ENCODE peak calls at places on chromosomes 2 and 18, in six cellular contexts. P, M, Z, G, E and F are unnamed samples.

GRCh38 chr18:875912-876311 is 28.8 kb upstream of the ADCYAP1 start:
- DNase-seq in E (no peak), P (no peak), Z (no peak), G (no peak), M (no peak), F (no peak)

GRCh38 chr2:181106229-181106628 is 125.8 kb downstream of the UBE2E3 start:
- DNase-seq in M (no peak), E (no peak), P (peak), Z (peak), G (no peak), F (no peak)

GRCh38 chr2:133092571-133092970 is 422.6 kb upstream of the LYPD1 start:
- DNase-seq in P (no peak), Z (no peak), E (no peak), G (no peak), M (no peak), F (no peak)

GRCh38 chr18:11506871-11507270 is 102.5 kb upstream of the SLC35G4 start:
- DNase-seq in Z (no peak), G (no peak), P (no peak), E (no peak), M (no peak), F (no peak)

GRCh38 chr2:192194065-192194865 is 468 bp downstream of the TMEFF2 start:
- DNase-seq in G (peak), Z (no peak), M (peak), E (no peak), P (peak), F (no peak)

GRCh38 chr18:3500016-3500415 is 50.0 kb downstream of the TGIF1 start:
- DNase-seq in Z (no peak), M (no peak), P (no peak), E (no peak), G (no peak), F (no peak)

GRCh38 chr2:240651185-240651584 is 25.9 kb downstream of the GPR35 start:
- DNase-seq in Z (no peak), M (no peak), E (no peak), P (no peak), G (no peak), F (no peak)

GRCh38 chr2:173664520-173664919 is 300.7 kb downstream of the SP3 start:
- DNase-seq in M (no peak), E (no peak), G (no peak), Z (no peak), P (no peak), F (no peak)

GRCh38 chr18:37561986-37562385 is 3.6 kb downstream of the CELF4 start:
- DNase-seq in Z (no peak), E (no peak), G (no peak), M (no peak), P (no peak), F (no peak)

GRCh38 chr2:121530210-121530562 is 494 bp upstream of the RNU4ATAC start:
- DNase-seq in P (peak), G (peak), E (peak), M (peak), Z (no peak), F (peak)

GRCh38 chr2:147082850-147083522 is 761.8 kb upstream of the ACVR2A start:
- DNase-seq in P (peak), Z (peak), M (peak), E (no peak), G (peak), F (peak)

GRCh38 chr2:211745295-211746097 is 793.1 kb downstream of the ERBB4 start:
- DNase-seq in P (peak), E (no peak), M (peak), Z (peak), G (peak), F (peak)
- TF ChIP-seq CTCF in P (peak), E (no peak), M (peak), Z (peak), G (peak), F (peak)

GRCh38 chr2:232438951-232439757 is 16.8 kb upstream of the ALPI start:
- DNase-seq in P (no peak), E (no peak), M (peak), G (peak), Z (no peak), F (no peak)
- TF ChIP-seq CTCF in P (peak), E (no peak), M (peak), G (peak), Z (peak), F (peak)

DNA sequence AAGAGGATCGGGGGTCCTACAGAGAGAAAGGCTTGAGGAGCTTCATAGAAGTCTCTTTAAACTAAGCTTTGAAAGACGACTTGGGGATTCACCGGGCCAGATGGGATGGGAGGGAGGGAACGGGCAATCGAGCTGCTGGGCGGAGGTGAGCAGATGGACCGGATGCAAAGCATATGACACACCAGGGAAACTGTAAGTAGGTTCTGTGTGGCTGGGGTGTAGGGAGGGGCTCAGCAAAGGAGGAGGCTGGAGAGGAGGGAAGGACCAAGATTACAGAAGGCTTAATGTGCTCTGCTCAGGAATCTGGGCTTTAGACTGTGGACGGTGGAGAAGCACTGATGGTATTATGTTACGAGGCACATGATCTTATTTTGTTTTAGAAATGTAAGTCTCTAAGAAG is 131.5 kb downstream of the MAIP1 start:
- DNase-seq in M (no peak), E (no peak), P (no peak), G (no peak), Z (no peak), F (no peak)
- TF ChIP-seq CTCF in M (no peak), E (no peak), P (no peak), G (no peak), Z (no peak), F (no peak)

DNA sequence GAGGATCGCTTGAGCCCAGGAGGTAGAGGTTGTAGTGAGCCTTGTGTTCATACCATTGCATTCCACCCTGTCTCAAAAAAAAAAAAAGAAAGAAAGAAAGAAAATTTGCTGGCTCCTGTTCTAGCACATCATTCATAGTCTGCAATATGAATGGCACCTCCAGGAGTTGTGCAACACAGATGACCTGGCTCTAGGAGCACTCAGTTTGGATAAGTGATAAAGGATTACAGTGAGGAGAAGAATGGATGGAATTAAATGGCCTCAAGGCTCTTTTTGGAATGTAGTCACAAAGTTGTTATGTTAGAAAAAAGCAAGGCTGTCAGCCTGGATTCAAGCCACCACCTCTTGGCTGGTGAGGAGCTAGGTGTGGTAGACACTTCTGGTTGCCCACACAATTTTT is 21.5 kb upstream of the SPRED2 start:
- DNase-seq in M (no peak), E (no peak), P (no peak), Z (no peak), G (no peak), F (no peak)
- TF ChIP-seq CTCF in M (no peak), E (no peak), P (no peak), Z (no peak), G (no peak), F (no peak)

GRCh38 chr18:48914581-48915251 is 36.0 kb downstream of the SMAD7 start:
- DNase-seq in G (no peak), M (no peak), P (no peak), E (no peak), Z (no peak), F (no peak)

GRCh38 chr18:48910972-48911545 is 39.7 kb downstream of the SMAD7 start:
- DNase-seq in Z (no peak), G (no peak), E (no peak), P (no peak), M (no peak), F (no peak)

GRCh38 chr18:48913723-48914122 is 37.0 kb downstream of the SMAD7 start:
- DNase-seq in E (no peak), P (no peak), G (no peak), M (no peak), Z (no peak), F (no peak)

GRCh38 chr18:48915621-48916425 is 34.9 kb downstream of the SMAD7 start:
- DNase-seq in E (no peak), M (no peak), Z (no peak), P (no peak), G (no peak), F (no peak)

GRCh38 chr18:48913201-48913600 is 37.6 kb downstream of the SMAD7 start:
- DNase-seq in M (no peak), G (no peak), Z (no peak), P (no peak), E (no peak), F (no peak)
- TF ChIP-seq CTCF in M (no peak), G (no peak), Z (no peak), P (no peak), E (no peak), F (no peak)